ENCODE peak calls at places on chromosomes 5 and 9, in six cellular contexts. K, D, T, U, R and L are unnamed samples.

GRCh38 chr9:18325337-18326011 is 148.5 kb upstream of the ADAMTSL1 start:
- DNase-seq in K (no peak), D (no peak), T (no peak), U (peak), R (no peak), L (no peak)

GRCh38 chr5:6086871-6087270 is 291.5 kb downstream of the MED10 start:
- DNase-seq in K (no peak), D (no peak), T (no peak), U (no peak), R (no peak), L (no peak)

GRCh38 chr5:24314106-24314505 is 330.7 kb downstream of the CDH10 start:
- DNase-seq in K (no peak), D (no peak), T (no peak), U (no peak), R (no peak), L (no peak)

GRCh38 chr9:125422853-125423252 is 161.2 kb downstream of the GAPVD1 start:
- DNase-seq in K (no peak), D (no peak), T (no peak), U (no peak), R (no peak), L (no peak)

GRCh38 chr9:1490341-1491115 is 440.4 kb downstream of the DMRT2 start:
- DNase-seq in K (no peak), D (no peak), T (no peak), U (no peak), R (no peak), L (no peak)

GRCh38 chr5:28301676-28302075 is 1263.3 kb upstream of the CDH9 start:
- DNase-seq in K (no peak), D (no peak), T (no peak), U (peak), R (no peak), L (no peak)

GRCh38 chr9:73151653-73152382 is at the start of gene ANXA1:
- DNase-seq in K (no peak), D (no peak), T (peak), U (peak), R (no peak), L (peak)

GRCh38 chr9:114273461-114273881 is 49.4 kb upstream of the ORM1 start:
- DNase-seq in K (no peak), D (no peak), T (no peak), U (no peak), R (no peak), L (no peak)

GRCh38 chr9:131198316-131198715 is 72.9 kb downstream of the NUP214 start:
- DNase-seq in K (no peak), D (no peak), T (no peak), U (no peak), R (no peak), L (no peak)

GRCh38 chr5:43039468-43040286 is 442 bp downstream of the ANXA2R start:
- DNase-seq in K (peak), D (peak), T (peak), U (peak), R (peak), L (peak)

GRCh38 chr5:68962632-68963484 is 131.0 kb upstream of the SLC30A5 start:
- DNase-seq in K (no peak), D (no peak), T (no peak), U (peak), R (no peak), L (peak)

GRCh38 chr5:84091400-84091799 is 293.3 kb downstream of the EDIL3 start:
- DNase-seq in K (no peak), D (no peak), T (no peak), U (no peak), R (no peak), L (no peak)

GRCh38 chr9:130444565-130445221 is at the start of gene ASS1:
- DNase-seq in K (peak), D (peak), T (peak), U (peak), R (peak), L (no peak)

GRCh38 chr9:137000177-137000930 is 4.0 kb upstream of the CLIC3 start:
- DNase-seq in K (peak), D (peak), T (no peak), U (peak), R (no peak), L (no peak)

GRCh38 chr5:137995077-137995746 is 37.7 kb downstream of the FAM13B start:
- DNase-seq in K (no peak), D (no peak), T (no peak), U (peak), R (no peak), L (no peak)

GRCh38 chr5:180207593-180207992 is 1.4 kb downstream of the RASGEF1C start:
- DNase-seq in K (no peak), D (no peak), T (no peak), U (no peak), R (no peak), L (no peak)

GRCh38 chr5:134223406-134224251 is 2.2 kb downstream of the PPP2CA start:
- DNase-seq in K (no peak), D (no peak), T (no peak), U (peak), R (no peak), L (no peak)

GRCh38 chr5:32170303-32171170 is 3.6 kb downstream of the GOLPH3 start:
- DNase-seq in K (no peak), D (no peak), T (no peak), U (peak), R (no peak), L (no peak)

GRCh38 chr5:107251151-107251550 is 419.6 kb downstream of the EFNA5 start:
- DNase-seq in K (no peak), D (no peak), T (no peak), U (no peak), R (no peak), L (no peak)

GRCh38 chr9:37963936-37964739 is 60.2 kb upstream of the SLC25A51 start:
- DNase-seq in K (no peak), D (no peak), T (no peak), U (peak), R (no peak), L (no peak)

GRCh38 chr9:87535817-87536539 is 38.3 kb downstream of the DAPK1 start:
- DNase-seq in K (no peak), D (peak), T (no peak), U (no peak), R (no peak), L (no peak)

GRCh38 chr5:18375637-18376036 is 741.4 kb downstream of the TAF11L14 start:
- DNase-seq in K (no peak), D (no peak), T (no peak), U (no peak), R (no peak), L (no peak)

GRCh38 chr5:132501961-132502931 is 11.7 kb upstream of the IRF1 start:
- DNase-seq in K (no peak), D (no peak), T (no peak), U (peak), R (no peak), L (no peak)